ENCODE peak calls at places on chromosomes 16 and 17, in six cellular contexts. Q, N, M, S, F and L are unnamed samples.

GRCh38 chr17:45147102-45147580 is 1.1 kb upstream of the HEXIM1 start:
- DNase-seq in M (no peak), N (no peak), S (peak; percentile 67), Q (no peak), F (no peak), L (no peak)

GRCh38 chr16:4505356-4506153 is 29.4 kb downstream of the HMOX2 start:
- DNase-seq in Q (no peak), M (peak; percentile 54), F (no peak), S (peak; percentile 80), N (peak; percentile 78), L (peak; percentile 83)

GRCh38 chr17:83010323-83011200 is 68.8 kb upstream of the METRNL start:
- DNase-seq in S (no peak), Q (no peak), M (no peak), N (no peak), F (no peak), L (no peak)

GRCh38 chr17:74872313-74873035 is at the start of gene FDXR:
- DNase-seq in M (no peak), S (no peak), N (no peak), F (no peak), Q (no peak), L (no peak)

GRCh38 chr16:27315333-27316037 is 1.7 kb downstream of the IL4R start:
- DNase-seq in M (no peak), F (no peak), N (peak; percentile 38), S (peak; percentile 65), Q (no peak), L (peak; percentile 19)

GRCh38 chr17:67027031-67027628 is 17.2 kb upstream of the CACNG1 start:
- DNase-seq in Q (no peak), M (no peak), S (no peak), N (no peak), F (no peak), L (no peak)

GRCh38 chr16:10250137-10250850 is 68.1 kb upstream of the GRIN2A start:
- DNase-seq in Q (no peak), F (no peak), N (no peak), M (no peak), S (no peak), L (no peak)

GRCh38 chr17:64992325-64992802 is 64.2 kb downstream of the GNA13 start:
- DNase-seq in F (no peak), M (no peak), Q (no peak), N (no peak), S (no peak), L (no peak)

GRCh38 chr16:3101841-3102470 is 2.9 kb upstream of the ZSCAN10 start:
- DNase-seq in N (no peak), F (no peak), Q (no peak), S (no peak), M (no peak), L (no peak)

GRCh38 chr16:12651765-12652531 is 151.7 kb downstream of the CPPED1 start:
- DNase-seq in Q (peak; percentile 35), S (no peak), M (no peak), F (no peak), N (no peak), L (no peak)